ENCODE peak calls at places on chromosomes 13 and 19, in nine cellular contexts. M is activated naive CD4-positive, alpha-beta T cell; Z is T-helper 2 cell; I is stimulated activated CD4-positive, alpha-beta T cell treated with anti-CD3 and anti-CD28 coated beads, Interleukin-4, amount 100 ng/mL, for 4 hours; H is SIG-M5; B is HT1080; G is T-cell; J is gastrocnemius medialis; R is EL. C is an unnamed sample.

GRCh38 chr13:67193979-67194378 is 36.2 kb downstream of the PCDH9 start:
- DNase-seq in R (no peak), B (no peak), G (no peak), H (no peak), I (no peak), J (no peak), Z (no peak), M (no peak), C (no peak)

GRCh38 chr19:6460099-6460884 is 700 bp upstream of the SLC25A23 start:
- DNase-seq in I (peak; percentile 96), Z (peak; percentile 86), G (peak; percentile 95), H (peak; percentile 86), B (peak; percentile 94), R (peak; percentile 98), M (peak; percentile 93), J (peak; percentile 94), C (peak; percentile 99)

GRCh38 chr19:19077103-19077502 is 13.3 kb downstream of the SLC25A42 start:
- DNase-seq in Z (no peak), G (no peak), M (no peak), I (no peak), H (no peak), B (no peak), R (no peak), J (no peak), C (no peak)

GRCh38 chr19:49613374-49613773 is 22.4 kb downstream of the PRR12 start:
- DNase-seq in R (peak; percentile 47), J (peak; percentile 38), Z (no peak), H (no peak), I (no peak), B (peak; percentile 68), M (no peak), G (no peak), C (peak; percentile 63)

GRCh38 chr13:59304596-59304995 is 859.1 kb downstream of the DIAPH3 start:
- DNase-seq in J (no peak), H (no peak), M (no peak), I (no peak), G (no peak), Z (no peak), B (no peak), R (no peak), C (no peak)

GRCh38 chr13:68030152-68030809 is 800.1 kb upstream of the PCDH9 start:
- DNase-seq in Z (no peak), H (no peak), R (no peak), B (no peak), M (no peak), I (no peak), J (no peak), G (no peak), C (no peak)

GRCh38 chr13:21663197-21663596 is 7.7 kb upstream of the FGF9 start:
- DNase-seq in G (no peak), Z (no peak), B (peak; percentile 42), H (no peak), M (no peak), J (no peak), I (no peak), R (no peak), C (peak; percentile 74)

GRCh38 chr19:3270908-3271307 is 46.4 kb downstream of the CELF5 start:
- DNase-seq in B (peak; percentile 37), R (peak; percentile 49), Z (no peak), J (no peak), G (peak; percentile 20), M (no peak), H (no peak), I (peak; percentile 46), C (peak; percentile 45)

GRCh38 chr19:48745208-48745995 is 1.3 kb downstream of the IZUMO1 start:
- DNase-seq in M (no peak), H (no peak), B (peak; percentile 46), R (peak; percentile 77), J (peak; percentile 65), I (peak; percentile 23), G (no peak), Z (no peak), C (peak; percentile 63)

GRCh38 chr13:113149711-113150544 is 8.5 kb upstream of the PROZ start:
- DNase-seq in Z (no peak), R (no peak), J (no peak), M (no peak), H (no peak), I (no peak), G (no peak), B (no peak), C (no peak)

GRCh38 chr19:46451352-46451751 is 20.0 kb downstream of the PNMA8A start:
- DNase-seq in R (no peak), G (no peak), M (no peak), I (no peak), H (no peak), J (peak; percentile 42), Z (no peak), B (no peak), C (peak; percentile 39)

GRCh38 chr19:35063940-35064818 is 22.7 kb downstream of the HPN start:
- DNase-seq in I (no peak), G (no peak), M (no peak), Z (no peak), R (peak; percentile 63), B (peak; percentile 60), H (no peak), J (no peak), C (peak; percentile 70)

GRCh38 chr13:41061914-41062837 is 867 bp downstream of the WBP4 start:
- DNase-seq in B (peak; percentile 76), I (no peak), H (peak; percentile 56), G (no peak), M (no peak), R (peak; percentile 77), Z (no peak), J (no peak), C (no peak)

GRCh38 chr13:20901668-20902437 is 693 bp downstream of the XPO4 start:
- DNase-seq in J (peak; percentile 72), M (no peak), I (peak; percentile 33), G (no peak), Z (no peak), R (peak; percentile 48), B (peak; percentile 56), H (peak; percentile 5), C (peak; percentile 66)

GRCh38 chr13:60335531-60335930 is 61.5 kb upstream of the TDRD3 start:
- DNase-seq in I (no peak), M (no peak), G (no peak), R (peak; percentile 3), H (no peak), B (no peak), Z (no peak), J (no peak), C (peak; percentile 16)

GRCh38 chr19:10007811-10008211 is 2.5 kb downstream of the COL5A3 start:
- DNase-seq in H (no peak), R (peak; percentile 84), G (no peak), B (no peak), Z (no peak), I (no peak), M (no peak), J (peak; percentile 40), C (peak; percentile 15)

GRCh38 chr19:5470264-5470671 is 15.1 kb downstream of the ZNRF4 start:
- DNase-seq in G (no peak), H (no peak), B (no peak), M (no peak), I (no peak), R (no peak), Z (no peak), J (no peak), C (peak; percentile 63)

GRCh38 chr13:81602236-81602635 is 1261.3 kb upstream of the SPRY2 start:
- DNase-seq in I (no peak), J (no peak), M (no peak), B (no peak), G (no peak), R (no peak), Z (no peak), H (no peak), C (no peak)

GRCh38 chr13:59684105-59684504 is 479.6 kb downstream of the DIAPH3 start:
- DNase-seq in B (no peak), J (no peak), G (no peak), Z (no peak), I (no peak), H (no peak), M (no peak), R (no peak), C (no peak)

GRCh38 chr19:16901491-16902175 is 12.8 kb downstream of the F2RL3 start:
- DNase-seq in B (no peak), I (no peak), R (no peak), M (no peak), J (no peak), Z (no peak), H (no peak), G (no peak), C (no peak)

GRCh38 chr19:18021121-18021755 is 13.3 kb downstream of the ARRDC2 start:
- DNase-seq in J (peak; percentile 92), B (peak; percentile 81), H (no peak), I (peak; percentile 55), G (peak; percentile 53), Z (peak; percentile 45), R (peak; percentile 88), M (no peak), C (peak; percentile 93)

GRCh38 chr19:45947926-45948325 is 25.7 kb downstream of the NOVA2 start:
- DNase-seq in G (no peak), M (no peak), B (peak; percentile 65), R (peak; percentile 18), I (no peak), H (no peak), J (no peak), Z (no peak), C (peak; percentile 11)

GRCh38 chr13:27035892-27036235 is 135.7 kb downstream of the USP12 start:
- DNase-seq in M (no peak), H (no peak), G (no peak), I (no peak), R (no peak), Z (no peak), J (no peak), B (peak; percentile 85), C (peak; percentile 38)

GRCh38 chr19:51259348-51260245 is 8.7 kb downstream of the SIGLECL1 start:
- DNase-seq in Z (no peak), R (peak; percentile 31), B (peak; percentile 54), M (no peak), I (peak; percentile 27), H (no peak), J (no peak), G (peak; percentile 25), C (peak; percentile 28)

GRCh38 chr19:17847538-17848366 is at the start of gene JAK3:
- DNase-seq in B (no peak), I (peak; percentile 84), Z (peak; percentile 63), G (peak; percentile 86), R (peak; percentile 64), M (peak; percentile 61), J (no peak), H (no peak), C (no peak)

GRCh38 chr19:19261350-19262189 is 11.5 kb downstream of the TM6SF2 start:
- DNase-seq in M (no peak), G (no peak), B (no peak), I (no peak), J (no peak), R (no peak), H (peak; percentile 5), Z (no peak), C (no peak)

GRCh38 chr13:43293008-43293407 is 269.6 kb downstream of the DNAJC15 start:
- DNase-seq in Z (no peak), J (no peak), H (no peak), R (no peak), G (no peak), I (no peak), B (peak; percentile 48), M (no peak), C (no peak)

GRCh38 chr19:11046608-11047354 is 42.5 kb upstream of the LDLR start:
- DNase-seq in G (no peak), M (no peak), H (no peak), B (no peak), R (no peak), J (no peak), I (no peak), Z (no peak), C (no peak)

GRCh38 chr13:110262082-110262436 is 44.9 kb downstream of the COL4A1 start:
- DNase-seq in J (no peak), G (no peak), B (no peak), R (no peak), M (no peak), I (no peak), Z (no peak), H (no peak), C (no peak)

GRCh38 chr13:20945952-20946383 is 43.4 kb upstream of the XPO4 start:
- DNase-seq in M (no peak), B (no peak), J (no peak), Z (no peak), R (no peak), I (no peak), G (no peak), H (no peak), C (no peak)

GRCh38 chr13:112615391-112615790 is 27.4 kb upstream of the TUBGCP3 start:
- DNase-seq in B (no peak), G (no peak), H (no peak), I (no peak), M (no peak), R (no peak), J (no peak), Z (no peak), C (no peak)

C was measured in MCF 10A.